ENCODE peak calls at places on chromosomes 12 and 14, in six cellular contexts. One of them, this sample, is unnamed.

GRCh38 chr14:76998777-76999366 is 29.6 kb downstream of the IRF2BPL start:
- DNase-seq in left cardiac atrium: no peak
- DNase-seq in body of pancreas: no peak
- DNase-seq in M059J: no peak
- DNase-seq in RWPE1: no peak
- DNase-seq in stimulated activated CD8-positive, alpha-beta memory T cell treated with anti-CD3 and anti-CD28 coated beads, Interleukin-4, amount 100 ng/mL, for 1 hour: no peak
- DNase-seq in this sample: no peak

GRCh38 chr14:103109789-103110415 is 13.4 kb upstream of the TNFAIP2 start:
- DNase-seq in stimulated activated CD8-positive, alpha-beta memory T cell treated with anti-CD3 and anti-CD28 coated beads, Interleukin-4, amount 100 ng/mL, for 1 hour: no peak
- DNase-seq in left cardiac atrium: peak
- DNase-seq in M059J: peak
- DNase-seq in RWPE1: no peak
- DNase-seq in body of pancreas: peak
- DNase-seq in this sample: peak

GRCh38 chr12:47441490-47441889 is 264.3 kb downstream of the RPAP3 start:
- DNase-seq in M059J: no peak
- DNase-seq in RWPE1: no peak
- DNase-seq in body of pancreas: no peak
- DNase-seq in left cardiac atrium: no peak
- DNase-seq in stimulated activated CD8-positive, alpha-beta memory T cell treated with anti-CD3 and anti-CD28 coated beads, Interleukin-4, amount 100 ng/mL, for 1 hour: no peak
- DNase-seq in this sample: no peak

GRCh38 chr12:6070472-6071257 is 53.8 kb downstream of the VWF start:
- DNase-seq in RWPE1: no peak
- DNase-seq in stimulated activated CD8-positive, alpha-beta memory T cell treated with anti-CD3 and anti-CD28 coated beads, Interleukin-4, amount 100 ng/mL, for 1 hour: no peak
- DNase-seq in M059J: no peak
- DNase-seq in left cardiac atrium: no peak
- DNase-seq in body of pancreas: no peak
- DNase-seq in this sample: no peak

GRCh38 chr14:91400696-91401095 is 16.9 kb downstream of the CCDC88C start:
- DNase-seq in left cardiac atrium: no peak
- DNase-seq in body of pancreas: no peak
- DNase-seq in RWPE1: no peak
- DNase-seq in M059J: no peak
- DNase-seq in stimulated activated CD8-positive, alpha-beta memory T cell treated with anti-CD3 and anti-CD28 coated beads, Interleukin-4, amount 100 ng/mL, for 1 hour: no peak
- DNase-seq in this sample: no peak

GRCh38 chr12:70049596-70050360 is 193.5 kb upstream of the CNOT2 start:
- DNase-seq in body of pancreas: no peak
- DNase-seq in left cardiac atrium: no peak
- DNase-seq in stimulated activated CD8-positive, alpha-beta memory T cell treated with anti-CD3 and anti-CD28 coated beads, Interleukin-4, amount 100 ng/mL, for 1 hour: peak
- DNase-seq in RWPE1: peak
- DNase-seq in M059J: no peak
- DNase-seq in this sample: no peak

GRCh38 chr14:30214456-30215090 is 286.9 kb upstream of the PRKD1 start:
- DNase-seq in RWPE1: peak
- DNase-seq in body of pancreas: peak
- DNase-seq in stimulated activated CD8-positive, alpha-beta memory T cell treated with anti-CD3 and anti-CD28 coated beads, Interleukin-4, amount 100 ng/mL, for 1 hour: no peak
- DNase-seq in left cardiac atrium: no peak
- DNase-seq in M059J: peak
- DNase-seq in this sample: no peak

GRCh38 chr12:4009979-4010704 is 136.9 kb upstream of the PARP11 start:
- DNase-seq in M059J: no peak
- DNase-seq in body of pancreas: no peak
- DNase-seq in RWPE1: no peak
- DNase-seq in stimulated activated CD8-positive, alpha-beta memory T cell treated with anti-CD3 and anti-CD28 coated beads, Interleukin-4, amount 100 ng/mL, for 1 hour: no peak
- DNase-seq in left cardiac atrium: no peak
- DNase-seq in this sample: no peak

GRCh38 chr12:2248087-2248900 is 195.5 kb downstream of the CACNA1C start:
- DNase-seq in RWPE1: no peak
- DNase-seq in stimulated activated CD8-positive, alpha-beta memory T cell treated with anti-CD3 and anti-CD28 coated beads, Interleukin-4, amount 100 ng/mL, for 1 hour: no peak
- DNase-seq in M059J: peak
- DNase-seq in left cardiac atrium: no peak
- DNase-seq in body of pancreas: no peak
- DNase-seq in this sample: no peak

GRCh38 chr12:104990950-104991349 is 4.8 kb downstream of the NOPCHAP1 start:
- DNase-seq in M059J: no peak
- DNase-seq in body of pancreas: no peak
- DNase-seq in stimulated activated CD8-positive, alpha-beta memory T cell treated with anti-CD3 and anti-CD28 coated beads, Interleukin-4, amount 100 ng/mL, for 1 hour: no peak
- DNase-seq in RWPE1: no peak
- DNase-seq in left cardiac atrium: no peak
- DNase-seq in this sample: no peak

GRCh38 chr14:32078794-32079663 is 1.9 kb downstream of the ARHGAP5 start:
- DNase-seq in stimulated activated CD8-positive, alpha-beta memory T cell treated with anti-CD3 and anti-CD28 coated beads, Interleukin-4, amount 100 ng/mL, for 1 hour: no peak
- DNase-seq in RWPE1: peak
- DNase-seq in left cardiac atrium: no peak
- DNase-seq in body of pancreas: no peak
- DNase-seq in M059J: peak
- DNase-seq in this sample: no peak

GRCh38 chr12:25648460-25648859 is 95.4 kb upstream of the LMNTD1 start:
- DNase-seq in RWPE1: peak
- DNase-seq in body of pancreas: peak
- DNase-seq in M059J: peak
- DNase-seq in stimulated activated CD8-positive, alpha-beta memory T cell treated with anti-CD3 and anti-CD28 coated beads, Interleukin-4, amount 100 ng/mL, for 1 hour: no peak
- DNase-seq in left cardiac atrium: peak
- DNase-seq in this sample: no peak